ENCODE peak calls at places on chromosomes 11 and 22, in four cellular contexts. P is HCT116, N is body of pancreas, M is breast epithelium. I is an unnamed sample.

GRCh38 chr11:103928040-103928555 is 108.3 kb upstream of the DDI1 start:
- DNase-seq in P (no peak), N (no peak), M (no peak), I (no peak)

GRCh38 chr11:62443390-62444201 is 24.8 kb downstream of the SCGB1A1 start:
- DNase-seq in P (no peak), N (no peak), M (no peak), I (no peak)

GRCh38 chr22:49473286-49473685 is 354.4 kb downstream of the BRD1 start:
- DNase-seq in P (no peak), N (no peak), M (no peak), I (no peak)

GRCh38 chr11:133835258-133836075 is 9.8 kb downstream of the SPATA19 start:
- DNase-seq in P (peak; percentile 47), N (peak; percentile 42), M (no peak), I (no peak)

GRCh38 chr11:31804439-31805036 is 6.6 kb downstream of the PAX6 start:
- DNase-seq in P (no peak), N (no peak), M (no peak), I (no peak)

GRCh38 chr11:73173755-73174494 is 31.8 kb upstream of the FCHSD2 start:
- DNase-seq in P (no peak), N (peak; percentile 42), M (no peak), I (no peak)

GRCh38 chr22:44573451-44573850 is 75.4 kb upstream of the RTL6 start:
- DNase-seq in P (no peak), N (no peak), M (no peak), I (no peak)

GRCh38 chr22:49587421-49587820 is 240.3 kb downstream of the BRD1 start:
- DNase-seq in P (no peak), N (no peak), M (peak; percentile 46), I (no peak)

GRCh38 chr11:235180-235997 is 753 bp downstream of the SIRT3 start:
- DNase-seq in P (no peak), N (no peak), M (peak; percentile 30), I (no peak)

GRCh38 chr22:20654343-20655208 is 119.3 kb upstream of the SERPIND1 start:
- DNase-seq in P (no peak), N (no peak), M (no peak), I (no peak)

GRCh38 chr11:120197254-120197891 is 13.5 kb upstream of the OAF start:
- DNase-seq in P (no peak), N (no peak), M (no peak), I (no peak)
- TF ChIP-seq POLR2A in P (no peak), N (no peak), M (no peak), I (no peak)

DNA sequence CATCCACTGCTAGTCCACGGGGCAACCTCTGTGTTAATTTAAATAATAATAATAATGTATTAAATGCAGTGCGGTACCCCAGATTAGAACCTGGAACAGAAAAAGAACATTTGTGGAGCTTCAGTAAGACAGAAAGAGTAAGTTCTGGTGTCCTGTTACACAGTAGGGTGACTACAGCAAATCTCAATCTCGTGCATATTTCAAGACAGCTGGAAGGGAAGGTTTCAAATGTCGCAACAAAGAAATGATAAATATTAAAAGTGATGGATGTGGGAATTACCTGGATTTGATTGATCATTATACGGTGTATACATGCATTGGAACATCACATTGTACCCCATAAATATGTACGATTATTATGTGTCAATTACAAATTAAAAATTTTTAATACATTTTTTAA is 1.7 kb upstream of the RAC2 start:
- DNase-seq in P (no peak), N (no peak), M (no peak), I (no peak)
- H3K27ac ChIP-seq in P (no peak overlapping the region), N (no peak overlapping the region), M (no peak overlapping the region), I (no peak overlapping the region)

DNA sequence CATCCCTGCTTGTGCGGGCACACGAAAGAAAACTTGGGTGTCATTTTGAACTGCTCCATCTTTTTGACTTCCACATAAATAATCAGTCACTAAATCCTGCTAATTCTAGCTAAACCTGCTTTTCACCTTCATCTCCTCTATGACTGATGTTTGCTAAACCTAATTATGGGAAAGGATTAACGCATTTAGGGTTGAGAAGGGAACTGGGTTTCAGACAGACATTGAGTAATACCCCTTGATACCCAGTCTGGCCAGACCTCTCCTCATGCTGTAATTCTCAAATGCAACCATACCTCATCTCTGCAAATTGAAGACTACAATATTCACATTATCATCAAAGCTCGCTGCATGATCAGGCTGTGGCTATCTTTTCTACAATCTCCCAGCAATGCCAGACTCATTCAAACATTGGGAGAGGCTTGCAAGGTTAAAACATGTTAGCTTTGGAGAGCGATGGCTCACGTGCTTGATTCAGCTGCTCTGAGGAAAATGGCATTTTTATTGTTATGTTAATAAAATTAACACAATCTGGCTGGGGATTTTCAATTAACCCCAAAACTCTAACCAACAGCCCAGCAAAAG is 2.4 kb downstream of the HPS4 start:
- DNase-seq in P (no peak), N (no peak), M (no peak), I (no peak)
- H3K4me3 ChIP-seq in P (no peak overlapping the region), N (no peak overlapping the region), M (no peak overlapping the region), I (no peak overlapping the region)

DNA sequence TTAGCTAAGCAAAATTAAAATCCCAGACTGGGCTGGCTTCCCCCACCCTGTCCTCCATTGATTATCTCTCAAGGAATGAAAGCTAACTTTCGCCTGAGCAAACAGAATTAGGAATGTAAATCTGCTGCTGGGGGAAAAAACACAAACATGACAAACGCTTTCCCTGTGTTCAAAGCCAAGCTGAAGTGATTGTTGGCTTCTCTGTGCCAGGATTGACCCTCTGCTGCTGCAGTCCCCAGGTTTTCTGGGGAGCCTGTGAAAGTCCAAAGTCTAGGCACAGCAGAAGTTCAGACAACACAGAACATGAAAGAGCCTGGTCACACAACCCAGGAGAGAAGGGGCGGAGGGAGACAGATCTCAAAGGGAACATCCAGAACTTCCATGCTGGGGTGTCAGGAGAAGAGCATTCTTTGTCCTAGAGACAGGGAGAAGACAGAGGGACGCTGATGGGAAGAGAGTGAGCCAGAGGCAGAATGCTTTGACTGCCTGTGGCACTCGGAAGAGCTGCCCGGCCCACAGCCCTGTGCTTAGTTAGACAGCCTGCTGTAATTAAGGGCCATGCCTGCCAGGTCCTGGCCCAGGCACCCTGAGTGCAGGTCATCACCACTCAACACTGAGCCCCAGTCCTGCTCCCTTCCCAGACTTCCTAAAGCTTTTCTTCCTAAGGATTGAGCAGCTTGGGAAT is 6.9 kb downstream of the PATZ1 start:
- DNase-seq in P (no peak), N (no peak), M (no peak), I (no peak)
- TF ChIP-seq POLR2A in P (no peak), N (no peak), M (no peak), I (no peak)

GRCh38 chr11:116061322-116061721 is 557.1 kb upstream of the CADM1 start:
- DNase-seq in P (no peak), N (no peak), M (no peak), I (no peak)
- H3K27ac ChIP-seq in P (no peak overlapping the region), N (no peak overlapping the region), M (no peak overlapping the region), I (no peak overlapping the region)

I was measured in esophagus squamous epithelium.